ENCODE peak calls at places on chromosomes 4 and X, in six cellular contexts. B is neuronal stem cell, P is H1, N is IMR-90, K is mesenchymal stem cell, U is mesendoderm. G is an unnamed sample. For H3K79me1, the result is how much of the 10 kb centered on the place peaks cover.

GRCh38 chr4:23889814-23890269 is at the start of gene PPARGC1A:
- DNase-seq in B (peak), P (no peak), N (peak), K (peak), U (peak), G (no peak)

GRCh38 chr4:81875962-81876650 is 404.4 kb upstream of the RASGEF1B start:
- DNase-seq in B (no peak), P (no peak), N (no peak), K (no peak), U (peak), G (no peak)

GRCh38 chr4:180086480-180087170 is 2156.6 kb upstream of the TENM3 start:
- DNase-seq in B (no peak), P (no peak), N (no peak), K (no peak), U (no peak), G (no peak)

GRCh38 chrX:49163555-49164419 is 1.2 kb downstream of the MAGIX start:
- DNase-seq in B (peak), P (peak), N (peak), K (peak), U (peak), G (peak)

GRCh38 chr4:88802138-88802537 is 104.5 kb upstream of the NAP1L5 start:
- DNase-seq in B (no peak), P (no peak), N (no peak), K (no peak), U (no peak), G (no peak)

GRCh38 chrX:18973527-18974192 is 10.3 kb downstream of the PHKA2 start:
- DNase-seq in B (no peak), P (no peak), N (no peak), K (no peak), U (peak), G (no peak)

GRCh38 chr4:3717241-3717640 is 48.9 kb upstream of the ADRA2C start:
- DNase-seq in B (no peak), P (no peak), N (no peak), K (no peak), U (no peak), G (no peak)

GRCh38 chr4:118969359-118969758 is 80.7 kb downstream of the SYNPO2 start:
- DNase-seq in B (no peak), P (no peak), N (peak), K (peak), U (peak), G (no peak)

GRCh38 chrX:9912341-9912740 is 54.8 kb upstream of the CLDN34 start:
- DNase-seq in B (peak), P (peak), N (peak), K (no peak), U (peak), G (no peak)

GRCh38 chr4:178970433-178971140 is 1528.3 kb upstream of the AGA start:
- DNase-seq in B (no peak), P (no peak), N (no peak), K (peak), U (peak), G (no peak)

GRCh38 chr4:44668521-44668920 is 9.7 kb upstream of the GUF1 start:
- DNase-seq in B (no peak), P (no peak), N (no peak), K (no peak), U (no peak), G (no peak)

GRCh38 chr4:13989496-13989895 is 362.0 kb upstream of the BOD1L1 start:
- DNase-seq in B (no peak), P (no peak), N (no peak), K (no peak), U (no peak), G (no peak)

GRCh38 chr4:13986533-13986932 is 359.0 kb upstream of the BOD1L1 start:
- DNase-seq in B (no peak), P (no peak), N (no peak), K (no peak), U (no peak), G (no peak)

GRCh38 chr4:13985824-13986223 is 358.3 kb upstream of the BOD1L1 start:
- DNase-seq in B (no peak), P (no peak), N (peak), K (no peak), U (no peak), G (no peak)

GRCh38 chr4:13990596-13991589 is 363.4 kb upstream of the BOD1L1 start:
- DNase-seq in B (no peak), P (no peak), N (peak), K (peak), U (no peak), G (no peak)

GRCh38 chr4:13988347-13989265 is 361.1 kb upstream of the BOD1L1 start:
- DNase-seq in B (no peak), P (no peak), N (peak), K (peak), U (peak), G (peak)
- H3K4me3 ChIP-seq in B (no peak), P (no peak), N (no peak), K (no peak), U (no peak), G (no peak)

GRCh38 chrX:47366051-47366722 is 4.2 kb upstream of the ZNF157 start:
- DNase-seq in B (peak), P (peak), N (peak), K (peak), U (peak), G (peak)
- H3K27ac ChIP-seq in B (peak), P (peak), N (no peak), K (no peak), U (no peak), G (no peak)

DNA sequence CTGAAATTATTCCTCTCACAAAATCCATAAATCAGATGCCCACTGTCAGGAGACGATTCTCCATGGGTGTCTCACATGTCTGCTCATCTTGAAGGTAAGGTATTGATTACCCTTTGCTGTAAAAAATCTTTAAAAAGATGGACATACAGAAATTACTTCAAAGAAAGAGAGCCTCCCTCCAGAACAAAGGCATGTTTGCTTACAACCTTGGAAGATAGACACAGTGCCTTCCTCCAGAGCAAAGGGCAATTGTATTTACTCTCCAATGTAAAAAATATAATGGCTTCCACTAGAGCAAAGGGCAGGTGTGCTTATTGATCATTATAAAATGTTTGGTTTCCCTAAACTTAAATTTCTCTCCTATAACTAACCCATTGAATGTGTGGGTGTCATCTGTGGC is 616.2 kb downstream of the ANKRD50 start:
- DNase-seq in B (no peak), P (no peak), N (no peak), K (no peak), U (no peak), G (no peak)
- H3K79me1 ChIP-seq in B (under half), P (under half), N (under half), K (under half), U (under half), G (under half)

DNA sequence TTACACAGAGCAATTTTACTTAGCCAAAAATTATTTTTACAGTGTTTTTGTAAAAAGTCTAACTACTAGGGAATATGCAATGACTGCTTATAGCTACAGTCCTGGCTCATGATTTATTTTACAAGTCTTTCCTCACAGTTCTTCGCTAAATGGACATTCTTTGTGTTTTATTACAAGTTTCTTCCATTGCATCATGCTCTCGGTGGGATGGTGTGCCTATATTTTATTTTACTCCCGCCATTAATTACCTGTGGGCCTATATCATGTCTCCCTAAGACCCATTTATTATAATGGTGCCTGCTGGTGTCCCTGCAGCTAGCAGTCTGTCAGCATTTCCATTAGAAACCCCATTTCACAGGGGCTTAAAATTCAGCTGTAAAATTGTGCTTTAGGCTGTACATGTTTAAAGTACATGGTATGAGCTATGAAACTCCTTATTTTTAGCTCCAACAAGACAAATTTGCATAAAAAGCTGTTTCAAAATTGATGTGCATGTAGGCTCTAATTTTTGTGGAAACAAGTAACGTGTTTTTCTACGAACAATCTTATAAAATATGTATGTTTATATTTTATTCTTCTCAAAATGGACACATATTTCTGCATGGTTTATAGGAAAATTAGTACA is 227.4 kb downstream of the SLC7A11 start:
- DNase-seq in B (no peak), P (no peak), N (no peak), K (no peak), U (no peak), G (no peak)
- H3K4me3 ChIP-seq in B (no peak), P (no peak), N (no peak), K (no peak), U (no peak), G (no peak)

GRCh38 chr4:184643726-184644125 is 5.5 kb downstream of the CASP3 start:
- DNase-seq in B (no peak), P (no peak), N (no peak), K (no peak), U (no peak), G (no peak)
- H3K27ac ChIP-seq in B (no peak), P (no peak), N (no peak), K (peak), U (no peak), G (no peak)

DNA sequence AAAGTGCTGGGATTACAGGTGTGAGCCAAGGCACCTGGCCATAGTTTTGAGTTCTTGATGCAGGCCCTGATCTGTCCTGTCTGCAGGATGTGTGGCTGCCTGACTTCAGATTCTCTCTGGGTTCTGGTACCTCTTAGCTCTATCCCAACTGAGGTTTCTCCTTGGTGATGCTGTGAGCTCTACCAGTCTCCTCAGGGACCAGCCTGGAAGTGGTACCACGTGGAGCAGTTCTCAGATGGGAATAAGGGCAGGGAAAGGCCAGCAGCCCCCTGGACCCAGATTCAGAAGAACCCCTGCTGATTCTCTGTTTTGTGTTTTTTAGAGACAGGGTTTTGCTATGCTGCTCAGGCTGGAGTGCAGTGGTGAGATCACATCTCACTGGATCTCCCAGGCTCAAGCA is 85.0 kb upstream of the HELT start:
- DNase-seq in B (no peak), P (peak), N (no peak), K (no peak), U (no peak), G (no peak)
- H3K79me1 ChIP-seq in B (under half), P (under half), N (under half), K (under half), U (under half), G (under half)

DNA sequence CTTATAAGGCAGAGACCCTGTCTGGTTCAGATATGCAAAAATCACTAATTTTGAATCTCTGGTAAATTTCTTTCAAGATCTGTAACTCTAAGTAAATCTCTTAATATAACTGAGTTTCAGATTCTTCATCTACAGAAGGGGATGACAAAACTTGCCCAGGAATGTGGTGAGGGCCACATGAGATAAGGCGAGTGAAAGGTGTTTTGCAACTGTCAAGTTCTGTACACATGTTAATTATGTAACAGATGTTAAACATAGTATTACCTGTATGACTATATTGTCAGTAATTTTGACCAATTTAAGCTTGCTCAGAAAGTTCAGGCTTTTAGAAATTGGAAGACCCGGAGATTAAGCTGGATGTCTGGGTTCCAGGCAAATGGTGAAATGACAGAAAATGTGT is 549 bp upstream of the GLRB start:
- DNase-seq in B (no peak), P (no peak), N (no peak), K (no peak), U (no peak), G (peak)
- H3K4me3 ChIP-seq in B (no peak), P (peak), N (peak), K (no peak), U (peak), G (no peak)

DNA sequence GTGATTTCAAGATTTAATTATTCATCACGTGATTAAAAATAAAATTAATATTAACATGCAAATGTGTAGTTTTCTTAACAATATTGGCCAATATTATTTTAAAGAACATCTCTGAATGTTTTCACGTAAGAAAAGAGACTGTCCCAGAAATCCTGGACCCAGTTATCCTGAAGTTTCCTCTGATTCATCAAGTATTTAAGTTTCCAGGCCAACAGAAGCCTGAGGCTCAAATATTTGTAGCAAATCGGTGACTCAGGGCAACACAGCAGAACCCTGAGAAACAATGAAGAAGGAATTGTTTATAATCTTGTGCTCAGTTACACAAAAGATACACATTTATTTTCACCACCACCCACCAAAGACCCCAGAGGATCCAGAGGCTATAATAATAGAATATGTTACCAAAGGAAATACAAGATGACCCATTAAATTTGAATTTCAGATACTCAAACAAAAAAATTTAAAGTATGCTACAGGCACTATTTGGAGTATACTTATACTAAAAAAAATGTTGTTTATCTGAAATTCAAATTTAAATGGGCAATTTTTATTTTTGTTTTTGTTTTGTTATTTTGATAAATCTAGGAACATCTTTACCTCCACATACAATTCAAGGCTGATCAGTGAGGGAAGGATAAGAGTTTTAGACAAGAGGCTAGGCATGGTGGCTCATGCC is 33.9 kb upstream of the SLC7A11 start:
- DNase-seq in B (no peak), P (no peak), N (peak), K (peak), U (peak), G (peak)
- H3K27ac ChIP-seq in B (no peak), P (no peak), N (peak), K (no peak), U (no peak), G (no peak)